ENCODE peak calls at places on chromosomes 5 and 9, in ten cellular contexts. A is CD8-positive, alpha-beta T cell; W is A549; R is GM23338; V is heart right ventricle; T is PC-9; Z is fibroblast of mammary gland; G is NB4; Q is astrocyte of the spinal cord; H is omental fat pad. J is an unnamed sample.

GRCh38 chr5:134125195-134126015 is 10.9 kb downstream of the TCF7 start:
- DNase-seq in A (no peak), W (no peak), R (no peak), V (no peak), T (peak), Z (peak), G (no peak), Q (peak), H (no peak), J (no peak)

GRCh38 chr5:58497956-58498942 is 7.0 kb downstream of the GAPT start:
- DNase-seq in A (no peak), W (peak), R (peak), V (no peak), T (peak), Z (peak), G (peak), Q (peak), H (no peak), J (no peak)

GRCh38 chr9:7125231-7125630 is 367.5 kb downstream of the KDM4C start:
- DNase-seq in A (no peak), W (no peak), R (no peak), V (no peak), T (no peak), Z (no peak), G (no peak), Q (no peak), H (no peak), J (no peak)

GRCh38 chr9:136903041-136903554 is 16.8 kb downstream of the TRAF2 start:
- DNase-seq in A (no peak), W (peak), R (no peak), V (peak), T (no peak), Z (peak), G (no peak), Q (no peak), H (no peak), J (no peak)

GRCh38 chr9:135971892-135972291 is 10.7 kb upstream of the UBAC1 start:
- DNase-seq in A (peak), W (no peak), R (peak), V (no peak), T (peak), Z (no peak), G (peak), Q (no peak), H (no peak), J (no peak)

GRCh38 chr9:96486351-96487029 is 36.5 kb downstream of the HABP4 start:
- DNase-seq in A (no peak), W (no peak), R (no peak), V (peak), T (peak), Z (peak), G (no peak), Q (peak), H (no peak), J (no peak)

GRCh38 chr5:135993248-135993893 is 35.4 kb upstream of the TGFBI start:
- DNase-seq in A (no peak), W (peak), R (no peak), V (no peak), T (no peak), Z (peak), G (no peak), Q (no peak), H (no peak), J (no peak)

GRCh38 chr9:127179633-127180401 is 57.4 kb upstream of the ANGPTL2 start:
- DNase-seq in A (no peak), W (no peak), R (no peak), V (no peak), T (no peak), Z (no peak), G (no peak), Q (peak), H (no peak), J (no peak)

GRCh38 chr9:16328349-16328748 is 542.1 kb downstream of the BNC2 start:
- DNase-seq in A (no peak), W (no peak), R (no peak), V (no peak), T (no peak), Z (no peak), G (no peak), Q (peak), H (no peak), J (no peak)

GRCh38 chr9:90326219-90326618 is 316.4 kb downstream of the DIRAS2 start:
- DNase-seq in A (no peak), W (peak), R (no peak), V (no peak), T (no peak), Z (peak), G (no peak), Q (peak), H (no peak), J (no peak)

GRCh38 chr5:93273176-93273575 is 307.8 kb downstream of the NR2F1-AS1 start:
- DNase-seq in A (no peak), W (no peak), R (no peak), V (no peak), T (no peak), Z (peak), G (no peak), Q (peak), H (no peak), J (no peak)

GRCh38 chr9:87381050-87381711 is 116.5 kb upstream of the DAPK1 start:
- DNase-seq in A (no peak), W (peak), R (no peak), V (no peak), T (no peak), Z (peak), G (no peak), Q (peak), H (no peak), J (no peak)

GRCh38 chr9:137303893-137304382 is 1.9 kb upstream of the NRARP start:
- DNase-seq in A (no peak), W (no peak), R (no peak), V (peak), T (no peak), Z (no peak), G (no peak), Q (no peak), H (no peak), J (no peak)

GRCh38 chr9:134400283-134400682 is 74.0 kb downstream of the RXRA start:
- DNase-seq in A (no peak), W (no peak), R (no peak), V (no peak), T (no peak), Z (no peak), G (no peak), Q (no peak), H (no peak), J (no peak)

GRCh38 chr9:134402182-134402581 is 75.9 kb downstream of the RXRA start:
- DNase-seq in A (no peak), W (no peak), R (no peak), V (no peak), T (no peak), Z (no peak), G (peak), Q (no peak), H (no peak), J (no peak)

GRCh38 chr9:134398756-134399155 is 72.5 kb downstream of the RXRA start:
- DNase-seq in A (no peak), W (no peak), R (no peak), V (no peak), T (no peak), Z (no peak), G (no peak), Q (no peak), H (no peak), J (no peak)

GRCh38 chr9:134401391-134401790 is 75.1 kb downstream of the RXRA start:
- DNase-seq in A (no peak), W (no peak), R (no peak), V (no peak), T (no peak), Z (no peak), G (no peak), Q (no peak), H (no peak), J (no peak)

DNA sequence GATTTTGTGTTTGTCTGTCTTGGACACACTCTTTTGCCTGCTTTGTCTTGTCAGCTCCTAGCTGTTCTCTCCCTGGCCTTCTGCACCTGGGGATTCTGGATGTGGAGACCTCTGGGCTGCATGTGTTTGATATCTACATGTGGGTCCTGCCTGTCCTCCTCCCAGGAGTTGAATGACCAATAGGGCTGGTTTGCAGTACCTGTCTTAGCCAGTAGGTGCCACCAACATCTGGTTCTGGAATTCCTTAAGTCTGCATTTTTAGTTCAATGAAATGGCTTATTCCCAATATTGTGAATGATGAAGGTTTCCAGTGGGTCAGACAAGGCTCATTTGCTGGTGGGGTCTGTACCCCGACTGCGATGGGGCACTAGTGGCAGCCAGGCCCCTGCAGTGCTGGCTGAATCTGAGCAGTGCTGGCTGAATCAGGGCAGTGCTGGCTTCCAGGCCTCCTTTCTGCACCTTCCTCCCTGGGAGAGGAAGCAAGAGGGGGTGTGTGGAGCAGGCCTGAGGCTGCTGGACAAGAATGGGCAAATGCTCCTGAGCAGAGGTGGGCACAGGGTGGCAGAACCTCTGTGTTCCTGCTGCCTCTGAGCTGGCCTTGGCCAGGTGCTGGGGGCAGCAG is 73.3 kb downstream of the RXRA start:
- DNase-seq in A (no peak), W (peak), R (peak), V (no peak), T (no peak), Z (peak), G (peak), Q (peak), H (no peak), J (no peak)
- TF ChIP-seq CTCF in A (peak), W (peak), R (peak), V (peak), T (peak), Z (peak), G (peak), Q (peak), H (no peak), J (peak)

GRCh38 chr9:104780796-104781395 is 17.0 kb downstream of the NIPSNAP3B start:
- DNase-seq in A (no peak), W (peak), R (peak), V (no peak), T (no peak), Z (peak), G (peak), Q (peak), H (no peak), J (peak)
- TF ChIP-seq CTCF in A (no peak), W (peak), R (peak), V (peak), T (peak), Z (peak), G (peak), Q (peak), H (no peak), J (peak)

DNA sequence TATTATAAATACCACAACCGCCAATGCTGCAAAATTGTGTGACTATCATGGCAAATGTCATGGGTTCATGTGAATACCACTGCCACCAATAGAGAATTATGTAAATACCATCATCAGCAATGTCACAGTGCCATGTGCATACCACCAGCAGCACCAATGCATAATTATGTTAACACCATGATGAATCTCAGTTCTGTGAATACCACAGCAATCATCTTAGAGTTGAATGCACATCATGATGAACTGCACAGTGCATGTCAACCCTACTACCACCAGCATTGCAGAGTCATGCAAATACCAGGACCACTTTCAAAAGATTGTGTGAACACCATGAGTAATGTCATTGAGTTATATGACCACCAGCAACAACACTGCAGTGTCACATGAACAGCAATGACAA is 63.2 kb downstream of the SHC3 start:
- DNase-seq in A (no peak), W (no peak), R (no peak), V (no peak), T (no peak), Z (no peak), G (no peak), Q (no peak), H (no peak), J (no peak)
- TF ChIP-seq CTCF in A (no peak), W (no peak), R (no peak), V (no peak), T (no peak), Z (no peak), G (no peak), Q (no peak), H (no peak), J (no peak)

GRCh38 chr5:98963019-98963418 is 34.2 kb upstream of the CHD1 start:
- DNase-seq in A (no peak), W (no peak), R (peak), V (no peak), T (no peak), Z (no peak), G (no peak), Q (no peak), H (no peak), J (no peak)

GRCh38 chr5:98962587-98962986 is 33.8 kb upstream of the CHD1 start:
- DNase-seq in A (no peak), W (no peak), R (no peak), V (no peak), T (no peak), Z (no peak), G (no peak), Q (no peak), H (no peak), J (no peak)

GRCh38 chr5:98965226-98965625 is 36.4 kb upstream of the CHD1 start:
- DNase-seq in A (no peak), W (no peak), R (no peak), V (no peak), T (no peak), Z (no peak), G (no peak), Q (no peak), H (no peak), J (no peak)

GRCh38 chr5:98964621-98965020 is 35.8 kb upstream of the CHD1 start:
- DNase-seq in A (no peak), W (no peak), R (no peak), V (no peak), T (no peak), Z (no peak), G (no peak), Q (no peak), H (no peak), J (no peak)

GRCh38 chr5:98961665-98962344 is 33.0 kb upstream of the CHD1 start:
- DNase-seq in A (no peak), W (no peak), R (no peak), V (no peak), T (no peak), Z (no peak), G (no peak), Q (no peak), H (no peak), J (no peak)
- TF ChIP-seq CTCF in A (no peak), W (no peak), R (no peak), V (no peak), T (no peak), Z (no peak), G (no peak), Q (no peak), H (no peak), J (no peak)